ENCODE peak calls at places on chromosomes 5 and 9, in nine cellular contexts. W, U, C, M, Y, B, R, A and D are unnamed samples.

GRCh38 chr5:50968296-50969206 is 302.1 kb downstream of the PARP8 start:
- DNase-seq in W (no peak), U (no peak), C (no peak), M (no peak), Y (no peak), B (no peak), R (peak; percentile 17), A (no peak), D (no peak)

GRCh38 chr5:22560115-22560514 is 293.0 kb downstream of the CDH12 start:
- DNase-seq in W (peak; percentile 24), U (no peak), C (no peak), M (no peak), Y (no peak), B (peak; percentile 88), R (no peak), A (no peak), D (peak; percentile 90)

GRCh38 chr9:126318858-126319257 is 7.8 kb upstream of the MVB12B start:
- DNase-seq in W (no peak), U (no peak), C (no peak), M (no peak), Y (no peak), B (no peak), R (no peak), A (no peak), D (no peak)

GRCh38 chr9:105968811-105969466 is 274.6 kb downstream of the TMEM38B start:
- DNase-seq in W (no peak), U (no peak), C (no peak), M (no peak), Y (no peak), B (no peak), R (no peak), A (no peak), D (no peak)

GRCh38 chr5:2726366-2726765 is 25.1 kb downstream of the IRX2 start:
- DNase-seq in W (no peak), U (no peak), C (no peak), M (no peak), Y (no peak), B (no peak), R (no peak), A (peak; percentile 12), D (no peak)

GRCh38 chr5:170937914-170938313 is 76.1 kb downstream of the RANBP17 start:
- DNase-seq in W (no peak), U (no peak), C (no peak), M (no peak), Y (no peak), B (no peak), R (no peak), A (no peak), D (no peak)

GRCh38 chr5:56159521-56159947 is 73.6 kb downstream of the ANKRD55 start:
- DNase-seq in W (no peak), U (no peak), C (no peak), M (no peak), Y (no peak), B (no peak), R (no peak), A (no peak), D (no peak)

GRCh38 chr9:71937070-71937625 is 25.7 kb downstream of the C9orf85 start:
- DNase-seq in W (no peak), U (no peak), C (no peak), M (no peak), Y (no peak), B (no peak), R (no peak), A (no peak), D (no peak)

GRCh38 chr5:129904102-129904666 is at the start of gene CHSY3:
- DNase-seq in W (peak; percentile 89), U (peak; percentile 66), C (no peak), M (peak; percentile 84), Y (peak; percentile 78), B (peak; percentile 69), R (peak; percentile 85), A (peak; percentile 90), D (peak; percentile 93)

GRCh38 chr5:132501961-132502931 is 11.7 kb upstream of the IRF1 start:
- DNase-seq in W (no peak), U (no peak), C (no peak), M (no peak), Y (no peak), B (no peak), R (no peak), A (no peak), D (no peak)

GRCh38 chr5:177515580-177515979 is 1.2 kb downstream of the DDX41 start:
- DNase-seq in W (no peak), U (no peak), C (no peak), M (no peak), Y (no peak), B (no peak), R (no peak), A (no peak), D (no peak)

GRCh38 chr5:177513500-177513899 is 3.3 kb downstream of the DDX41 start:
- DNase-seq in W (no peak), U (no peak), C (no peak), M (no peak), Y (no peak), B (no peak), R (no peak), A (no peak), D (no peak)

GRCh38 chr5:177519463-177520235 is 2.9 kb upstream of the DDX41 start:
- DNase-seq in W (no peak), U (no peak), C (no peak), M (no peak), Y (no peak), B (no peak), R (no peak), A (peak; percentile 52), D (no peak)

GRCh38 chr5:177514541-177514940 is 2.2 kb downstream of the DDX41 start:
- DNase-seq in W (no peak), U (no peak), C (no peak), M (no peak), Y (no peak), B (no peak), R (no peak), A (no peak), D (no peak)

DNA sequence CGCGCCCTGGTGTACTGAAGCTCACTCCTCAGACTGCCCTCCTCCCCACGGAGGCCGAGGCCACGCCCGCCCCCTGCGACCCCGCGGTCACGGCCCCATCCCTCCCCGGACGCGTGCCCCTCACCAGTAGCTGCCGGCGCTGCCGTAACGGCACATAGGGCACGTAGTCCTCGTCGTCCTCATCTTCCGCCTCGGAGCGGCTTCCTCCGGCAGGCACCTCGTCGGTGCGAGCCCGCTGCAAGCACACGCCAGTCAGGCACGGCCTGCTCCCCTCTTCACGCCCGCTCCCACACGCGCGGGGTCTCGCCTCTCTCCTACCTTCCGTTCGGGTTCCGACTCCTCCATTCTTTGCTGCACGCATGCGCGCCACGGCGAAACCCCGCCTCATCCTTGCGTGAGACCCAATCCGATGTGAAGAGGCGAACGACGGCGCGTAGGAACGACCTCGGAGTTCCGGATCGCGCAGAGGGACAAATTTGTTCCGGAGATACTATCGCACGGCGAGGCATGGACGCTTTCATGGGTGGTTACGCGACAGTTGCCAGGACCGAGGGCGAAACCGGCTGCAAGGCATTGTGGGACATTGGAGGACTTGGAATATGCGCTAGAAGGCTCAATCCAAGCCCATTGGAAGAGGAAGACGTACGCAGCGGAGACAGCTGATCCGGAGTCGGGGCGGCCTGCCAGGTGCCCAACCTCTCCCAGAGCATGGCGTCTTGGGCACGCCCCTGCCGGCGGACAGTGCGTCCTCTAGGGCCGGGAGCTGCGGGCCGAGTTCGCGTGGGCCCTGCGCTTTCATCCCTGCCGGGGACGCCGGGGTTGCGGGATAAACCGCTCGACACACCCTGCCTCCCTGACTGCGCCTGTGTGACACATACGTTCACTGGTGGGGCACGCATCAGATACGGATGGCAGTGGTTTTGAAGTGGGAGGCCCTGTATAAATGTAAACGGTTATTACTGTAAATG is at the start of gene DDX41:
- DNase-seq in W (peak; percentile 100), U (peak; percentile 88), C (peak; percentile 94), M (peak; percentile 98), Y (peak; percentile 95), B (peak; percentile 100), R (peak; percentile 96), A (peak; percentile 99), D (peak; percentile 100)
- TF ChIP-seq CTCF in W (no peak), U (no peak), C (no peak), M (peak; percentile 23), Y (no peak), B (no peak), R (no peak), A (no peak), D (no peak)

GRCh38 chr5:161676109-161676508 is 9.4 kb upstream of the GABRA6 start:
- DNase-seq in W (no peak), U (no peak), C (no peak), M (no peak), Y (no peak), B (no peak), R (no peak), A (no peak), D (peak; percentile 54)
- TF ChIP-seq CTCF in W (no peak), U (peak; percentile 65), C (no peak), M (peak; percentile 13), Y (peak; percentile 45), B (no peak), R (peak; percentile 58), A (no peak), D (peak; percentile 73)

DNA sequence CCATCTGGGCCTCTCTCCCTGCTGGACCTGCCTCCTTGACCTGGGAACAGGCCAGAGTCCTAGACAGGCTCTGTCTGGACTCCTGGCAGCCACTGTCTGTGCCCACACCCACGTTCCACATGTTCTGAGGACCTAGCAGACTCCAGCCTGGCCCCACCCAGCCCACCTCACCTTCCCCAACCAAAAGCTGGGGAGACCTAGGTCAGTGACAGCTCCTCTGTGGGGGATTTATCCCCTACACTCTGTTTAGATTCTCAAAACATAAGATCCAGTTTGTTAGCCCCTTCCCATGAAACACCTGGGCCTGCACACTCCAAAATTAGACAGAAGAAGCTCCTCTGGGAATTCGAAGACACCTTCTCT is 59.8 kb upstream of the ADAMTS2 start:
- DNase-seq in W (no peak), U (no peak), C (no peak), M (no peak), Y (no peak), B (no peak), R (no peak), A (no peak), D (no peak)
- TF ChIP-seq CTCF in W (no peak), U (no peak), C (no peak), M (no peak), Y (no peak), B (no peak), R (no peak), A (no peak), D (no peak)

GRCh38 chr5:9820696-9821449 is 190.7 kb upstream of the TAS2R1 start:
- DNase-seq in W (no peak), U (no peak), C (no peak), M (no peak), Y (no peak), B (peak; percentile 5), R (no peak), A (no peak), D (no peak)

GRCh38 chr5:9813305-9813704 is 183.2 kb upstream of the TAS2R1 start:
- DNase-seq in W (no peak), U (no peak), C (no peak), M (no peak), Y (no peak), B (no peak), R (no peak), A (no peak), D (no peak)

GRCh38 chr5:9815051-9815450 is 184.9 kb upstream of the TAS2R1 start:
- DNase-seq in W (no peak), U (no peak), C (no peak), M (no peak), Y (no peak), B (no peak), R (no peak), A (no peak), D (no peak)

GRCh38 chr5:9818340-9818845 is 188.2 kb upstream of the TAS2R1 start:
- DNase-seq in W (no peak), U (no peak), C (no peak), M (no peak), Y (no peak), B (no peak), R (no peak), A (no peak), D (no peak)

GRCh38 chr5:9817819-9818218 is 187.7 kb upstream of the TAS2R1 start:
- DNase-seq in W (no peak), U (no peak), C (no peak), M (no peak), Y (no peak), B (no peak), R (no peak), A (no peak), D (no peak)
- TF ChIP-seq CTCF in W (no peak), U (no peak), C (no peak), M (no peak), Y (no peak), B (no peak), R (no peak), A (no peak), D (no peak)